ENCODE peak calls at places on chromosome 5, in eight cellular contexts. One of them, this sample, is unnamed.
A peak's percentile ranks its signal among the peaks of the same experiment; 100 is the strongest.

GRCh38 chr5:32285489-32286138 is 27.1 kb downstream of the MTMR12 start:
- DNase-seq in HTR-8/SVneo: no peak
- DNase-seq in cardiac fibroblast: no peak
- DNase-seq in mammary epithelial cell: no peak
- DNase-seq in nucleus accumbens: no peak
- DNase-seq in pons: no peak
- DNase-seq in kidney tubule cell: no peak
- DNase-seq in CD8-positive, alpha-beta T cell: no peak
- DNase-seq in this sample: no peak

GRCh38 chr5:118952992-118953651 is 35.2 kb downstream of the DTWD2 start:
- DNase-seq in HTR-8/SVneo: no peak
- DNase-seq in cardiac fibroblast: no peak
- DNase-seq in mammary epithelial cell: no peak
- DNase-seq in nucleus accumbens: no peak
- DNase-seq in pons: no peak
- DNase-seq in kidney tubule cell: peak; percentile 22
- DNase-seq in CD8-positive, alpha-beta T cell: no peak
- DNase-seq in this sample: no peak

GRCh38 chr5:175842947-175843793 is 28.2 kb upstream of the CPLX2 start:
- DNase-seq in HTR-8/SVneo: peak; percentile 92
- DNase-seq in cardiac fibroblast: peak; percentile 56
- DNase-seq in mammary epithelial cell: peak; percentile 35
- DNase-seq in nucleus accumbens: no peak
- DNase-seq in pons: no peak
- DNase-seq in kidney tubule cell: peak; percentile 73
- DNase-seq in CD8-positive, alpha-beta T cell: no peak
- DNase-seq in this sample: peak; percentile 79

GRCh38 chr5:30040483-30041116 is 1152.9 kb upstream of the CDH6 start:
- DNase-seq in HTR-8/SVneo: peak; percentile 72
- DNase-seq in cardiac fibroblast: peak; percentile 75
- DNase-seq in mammary epithelial cell: no peak
- DNase-seq in nucleus accumbens: peak; percentile 18
- DNase-seq in pons: peak; percentile 87
- DNase-seq in kidney tubule cell: peak; percentile 63
- DNase-seq in CD8-positive, alpha-beta T cell: no peak
- DNase-seq in this sample: peak; percentile 28

GRCh38 chr5:76542887-76543690 is 80.1 kb downstream of the F2RL2 start:
- DNase-seq in HTR-8/SVneo: no peak
- DNase-seq in cardiac fibroblast: no peak
- DNase-seq in mammary epithelial cell: no peak
- DNase-seq in nucleus accumbens: no peak
- DNase-seq in pons: no peak
- DNase-seq in kidney tubule cell: no peak
- DNase-seq in CD8-positive, alpha-beta T cell: peak; percentile 48
- DNase-seq in this sample: no peak

GRCh38 chr5:133831506-133832224 is 136.8 kb downstream of the C5orf15 start:
- DNase-seq in HTR-8/SVneo: peak; percentile 36
- DNase-seq in cardiac fibroblast: peak; percentile 32
- DNase-seq in mammary epithelial cell: peak; percentile 41
- DNase-seq in nucleus accumbens: no peak
- DNase-seq in pons: no peak
- DNase-seq in kidney tubule cell: peak; percentile 78
- DNase-seq in CD8-positive, alpha-beta T cell: no peak
- DNase-seq in this sample: peak; percentile 84

GRCh38 chr5:157431544-157432200 is 28.3 kb upstream of the NIPAL4 start:
- DNase-seq in HTR-8/SVneo: peak; percentile 39
- DNase-seq in cardiac fibroblast: peak; percentile 76
- DNase-seq in mammary epithelial cell: peak; percentile 50
- DNase-seq in nucleus accumbens: no peak
- DNase-seq in pons: peak; percentile 97
- DNase-seq in kidney tubule cell: peak; percentile 79
- DNase-seq in CD8-positive, alpha-beta T cell: no peak
- DNase-seq in this sample: peak; percentile 69

GRCh38 chr5:134275822-134276221 is 49.9 kb upstream of the PPP2CA start:
- DNase-seq in HTR-8/SVneo: no peak
- DNase-seq in cardiac fibroblast: no peak
- DNase-seq in mammary epithelial cell: no peak
- DNase-seq in nucleus accumbens: no peak
- DNase-seq in pons: no peak
- DNase-seq in kidney tubule cell: peak; percentile 54
- DNase-seq in CD8-positive, alpha-beta T cell: no peak
- DNase-seq in this sample: peak; percentile 25

GRCh38 chr5:135569755-135570452 is 8.9 kb downstream of the CXCL14 start:
- DNase-seq in HTR-8/SVneo: peak; percentile 45
- DNase-seq in cardiac fibroblast: peak; percentile 52
- DNase-seq in mammary epithelial cell: no peak
- DNase-seq in nucleus accumbens: no peak
- DNase-seq in pons: no peak
- DNase-seq in kidney tubule cell: peak; percentile 68
- DNase-seq in CD8-positive, alpha-beta T cell: no peak
- DNase-seq in this sample: no peak

GRCh38 chr5:79546782-79547428 is 33.0 kb upstream of the HOMER1 start:
- DNase-seq in HTR-8/SVneo: no peak
- DNase-seq in cardiac fibroblast: no peak
- DNase-seq in mammary epithelial cell: no peak
- DNase-seq in nucleus accumbens: no peak
- DNase-seq in pons: no peak
- DNase-seq in kidney tubule cell: no peak
- DNase-seq in CD8-positive, alpha-beta T cell: no peak
- DNase-seq in this sample: no peak

GRCh38 chr5:91151947-91152346 is 231.2 kb downstream of the ARRDC3 start:
- DNase-seq in HTR-8/SVneo: peak; percentile 77
- DNase-seq in cardiac fibroblast: peak; percentile 97
- DNase-seq in mammary epithelial cell: peak; percentile 81
- DNase-seq in nucleus accumbens: no peak
- DNase-seq in pons: no peak
- DNase-seq in kidney tubule cell: peak; percentile 93
- DNase-seq in CD8-positive, alpha-beta T cell: no peak
- DNase-seq in this sample: peak; percentile 73

GRCh38 chr5:138937392-138938387 is 62.6 kb upstream of the LRRTM2 start:
- DNase-seq in HTR-8/SVneo: no peak
- DNase-seq in cardiac fibroblast: no peak
- DNase-seq in mammary epithelial cell: no peak
- DNase-seq in nucleus accumbens: no peak
- DNase-seq in pons: no peak
- DNase-seq in kidney tubule cell: no peak
- DNase-seq in CD8-positive, alpha-beta T cell: no peak
- DNase-seq in this sample: no peak

GRCh38 chr5:55540024-55540423 is 5.3 kb upstream of the PLPP1 start:
- DNase-seq in HTR-8/SVneo: no peak
- DNase-seq in cardiac fibroblast: peak; percentile 74
- DNase-seq in mammary epithelial cell: peak; percentile 40
- DNase-seq in nucleus accumbens: no peak
- DNase-seq in pons: no peak
- DNase-seq in kidney tubule cell: peak; percentile 21
- DNase-seq in CD8-positive, alpha-beta T cell: no peak
- DNase-seq in this sample: peak; percentile 3

GRCh38 chr5:16787278-16787677 is 148.8 kb downstream of the MYO10 start:
- DNase-seq in HTR-8/SVneo: no peak
- DNase-seq in cardiac fibroblast: no peak
- DNase-seq in mammary epithelial cell: no peak
- DNase-seq in nucleus accumbens: no peak
- DNase-seq in pons: no peak
- DNase-seq in kidney tubule cell: no peak
- DNase-seq in CD8-positive, alpha-beta T cell: no peak
- DNase-seq in this sample: peak; percentile 44

GRCh38 chr5:1437452-1437851 is 7.8 kb downstream of the SLC6A3 start:
- DNase-seq in HTR-8/SVneo: peak; percentile 83
- DNase-seq in cardiac fibroblast: peak; percentile 53
- DNase-seq in mammary epithelial cell: peak; percentile 9
- DNase-seq in nucleus accumbens: no peak
- DNase-seq in pons: no peak
- DNase-seq in kidney tubule cell: peak; percentile 50
- DNase-seq in CD8-positive, alpha-beta T cell: no peak
- DNase-seq in this sample: peak; percentile 23

GRCh38 chr5:302951-303350 is 18.6 kb upstream of the AHRR start:
- DNase-seq in HTR-8/SVneo: no peak
- DNase-seq in cardiac fibroblast: no peak
- DNase-seq in mammary epithelial cell: no peak
- DNase-seq in nucleus accumbens: no peak
- DNase-seq in pons: no peak
- DNase-seq in kidney tubule cell: no peak
- DNase-seq in CD8-positive, alpha-beta T cell: no peak
- DNase-seq in this sample: no peak

GRCh38 chr5:179266291-179267070 is 78.8 kb downstream of the ADAMTS2 start:
- DNase-seq in HTR-8/SVneo: no peak
- DNase-seq in cardiac fibroblast: no peak
- DNase-seq in mammary epithelial cell: no peak
- DNase-seq in nucleus accumbens: no peak
- DNase-seq in pons: no peak
- DNase-seq in kidney tubule cell: no peak
- DNase-seq in CD8-positive, alpha-beta T cell: no peak
- DNase-seq in this sample: no peak

GRCh38 chr5:153965102-153965645 is 73.5 kb downstream of the FAM114A2 start:
- DNase-seq in HTR-8/SVneo: peak; percentile 67
- DNase-seq in cardiac fibroblast: peak; percentile 68
- DNase-seq in mammary epithelial cell: peak; percentile 40
- DNase-seq in nucleus accumbens: peak; percentile 40
- DNase-seq in pons: peak; percentile 75
- DNase-seq in kidney tubule cell: peak; percentile 60
- DNase-seq in CD8-positive, alpha-beta T cell: no peak
- DNase-seq in this sample: peak; percentile 26